ENCODE peak calls at places on chromosomes 11 and 22, in six cellular contexts. Q is mesenchymal stem cell, X is ovary, S is non-pigmented ciliary epithelial cell, F is Right ventricle myocardium superior, J is cardiac fibroblast. P is an unnamed sample.

GRCh38 chr11:68127791-68128681 is 6.8 kb upstream of the CHKA start:
- DNase-seq in S (peak; percentile 18), J (no peak), F (peak; percentile 67), Q (peak; percentile 83), X (peak; percentile 91), P (no peak)

GRCh38 chr11:64856382-64857227 is 12.2 kb upstream of the CDC42BPG start:
- DNase-seq in J (peak; percentile 94), F (peak; percentile 72), Q (peak; percentile 98), X (no peak), S (no peak), P (peak; percentile 98)

GRCh38 chr22:40178417-40179409 is 988 bp downstream of the TNRC6B start:
- DNase-seq in S (no peak), Q (peak; percentile 81), F (peak; percentile 44), X (no peak), J (peak; percentile 55), P (peak; percentile 53)

GRCh38 chr11:60871378-60872061 is 4.2 kb downstream of the ZP1 start:
- DNase-seq in X (no peak), S (no peak), J (peak; percentile 64), Q (peak; percentile 46), F (peak; percentile 75), P (peak; percentile 35)

GRCh38 chr11:95891423-95892177 is 32.3 kb downstream of the MTMR2 start:
- DNase-seq in S (no peak), J (peak; percentile 38), F (no peak), Q (peak; percentile 82), X (no peak), P (no peak)

GRCh38 chr22:19870153-19871022 is 15.7 kb upstream of the GNB1L start:
- DNase-seq in F (peak; percentile 40), Q (no peak), S (no peak), X (peak; percentile 31), J (no peak), P (no peak)

GRCh38 chr11:112590778-112591177 is 330.1 kb upstream of the PLET1 start:
- DNase-seq in J (peak; percentile 28), S (no peak), F (no peak), X (no peak), Q (peak; percentile 54), P (peak; percentile 37)

GRCh38 chr11:1652026-1652425 is 22.5 kb downstream of the KRTAP5-5 start:
- DNase-seq in F (no peak), S (no peak), J (no peak), Q (no peak), X (no peak), P (no peak)

P was measured in myocyte.